ENCODE peak calls at places on chromosomes 5 and 9, in four cellular contexts. T is left ventricle myocardium inferior, V is GM23248, L is stomach. K is an unnamed sample.
A peak's percentile ranks its signal among the peaks of the same experiment; 100 is the strongest.

GRCh38 chr5:164383662-164384061 is 878.2 kb downstream of the MAT2B start:
- DNase-seq in V (no peak), L (no peak), T (no peak), K (no peak)

GRCh38 chr5:76958976-76959767 is 6.3 kb downstream of the CRHBP start:
- DNase-seq in L (no peak), V (peak; percentile 42), T (no peak), K (no peak)

GRCh38 chr9:112891521-112891920 is 845 bp upstream of the SLC46A2 start:
- DNase-seq in T (no peak), V (no peak), L (no peak), K (no peak)

GRCh38 chr5:98401645-98402044 is 371.8 kb upstream of the RGMB start:
- DNase-seq in L (no peak), V (peak; percentile 27), T (no peak), K (no peak)

GRCh38 chr9:19378647-19379046 is 1.4 kb downstream of the RPS6 start:
- DNase-seq in T (no peak), V (no peak), L (no peak), K (no peak)

GRCh38 chr9:72557549-72557948 is 36.1 kb downstream of the TMC1 start:
- DNase-seq in L (no peak), V (peak; percentile 96), T (no peak), K (peak; percentile 37)

GRCh38 chr9:134112561-134112960 is 23.3 kb upstream of the WDR5 start:
- DNase-seq in V (no peak), T (no peak), L (no peak), K (no peak)

GRCh38 chr5:148820778-148821395 is 5.5 kb upstream of the ADRB2 start:
- DNase-seq in L (no peak), T (no peak), V (peak; percentile 58), K (peak; percentile 31)

GRCh38 chr5:132295505-132296411 is 1.6 kb downstream of the SLC22A4 start:
- DNase-seq in L (no peak), T (no peak), V (peak; percentile 27), K (no peak)

GRCh38 chr5:170413897-170414296 is 24.7 kb upstream of the KCNMB1 start:
- DNase-seq in L (no peak), T (no peak), V (no peak), K (no peak)

GRCh38 chr9:84811072-84811725 is 141.7 kb downstream of the NTRK2 start:
- DNase-seq in V (no peak), T (no peak), L (no peak), K (no peak)

GRCh38 chr9:89961616-89962341 is 357.0 kb downstream of the GADD45G start:
- DNase-seq in L (no peak), T (no peak), V (peak; percentile 52), K (peak; percentile 51)

GRCh38 chr5:39073759-39074008 is 515 bp downstream of the RICTOR start:
- DNase-seq in V (no peak), L (no peak), T (no peak), K (no peak)

GRCh38 chr9:1522219-1522767 is 472.1 kb downstream of the DMRT2 start:
- DNase-seq in L (no peak), T (no peak), V (no peak), K (no peak)

GRCh38 chr9:35606138-35606504 is 1.1 kb downstream of the TESK1 start:
- DNase-seq in T (no peak), V (no peak), L (no peak), K (no peak)

DNA sequence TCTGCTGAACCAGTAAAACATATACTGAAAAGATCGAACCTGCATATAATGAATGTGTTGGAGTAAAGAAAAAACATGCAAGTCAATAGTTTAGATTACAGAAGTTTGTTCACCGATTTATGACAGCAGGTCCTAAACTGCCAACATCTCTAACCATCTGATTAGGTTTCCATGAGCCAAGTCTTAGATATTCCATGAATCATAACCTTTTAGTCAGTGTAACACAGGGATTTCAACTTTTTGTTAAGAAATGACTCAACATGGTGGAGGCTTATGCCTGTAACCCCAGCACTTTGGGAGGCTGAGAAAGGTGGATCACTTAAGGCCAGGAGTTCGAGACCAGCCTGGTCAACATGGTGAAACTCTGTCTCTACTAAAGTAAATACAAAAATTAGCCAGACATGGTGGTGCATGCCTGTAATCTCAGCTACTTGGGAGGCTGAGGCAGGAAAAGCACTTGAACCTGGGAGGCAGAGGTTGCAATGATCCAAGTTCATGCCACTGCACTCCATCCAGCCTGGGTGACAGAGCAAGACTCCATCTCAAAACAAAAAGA is 38.7 kb downstream of the APC start:
- DNase-seq in T (no peak), L (no peak), V (peak; percentile 93), K (no peak)
- H3K36me3 ChIP-seq in T (peaks cover 71% of the 10 kb centered on the region), L (peaks cover 73% of the 10 kb centered on the region), V (peaks cover 20% of the 10 kb centered on the region), K (no peaks in the 10 kb centered on the region)

DNA sequence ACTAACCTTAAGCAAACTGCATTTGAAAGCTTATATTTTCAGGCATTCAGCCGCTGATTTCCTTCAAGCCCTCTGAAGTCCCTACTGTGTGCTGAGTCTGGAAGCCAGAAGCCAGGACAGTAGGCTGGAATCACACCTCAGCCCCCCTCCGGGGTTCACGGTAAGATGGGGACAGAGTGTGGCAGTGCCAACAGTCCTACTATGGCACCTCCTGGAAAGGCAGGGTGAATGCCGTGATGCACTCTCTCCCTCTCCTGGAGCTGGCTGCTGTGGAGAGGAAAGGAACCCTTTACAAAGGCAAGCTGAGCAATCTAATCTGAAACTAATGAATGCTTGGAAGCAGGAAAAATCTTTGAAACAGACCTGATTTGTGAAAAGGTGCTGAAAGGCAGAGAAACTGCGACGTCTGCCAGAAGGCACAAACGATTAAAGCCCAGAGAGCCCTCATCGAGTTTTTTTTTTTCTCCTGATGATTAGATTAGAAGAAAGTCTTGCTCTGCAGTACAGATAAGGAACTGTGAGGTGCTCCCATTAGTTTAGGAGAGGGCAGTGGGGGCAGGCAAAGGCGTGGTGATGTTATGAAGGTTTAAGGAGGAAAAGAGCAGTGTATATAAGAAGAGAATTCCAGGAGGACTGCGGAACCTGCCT is 21.0 kb downstream of the ANKH start:
- DNase-seq in L (no peak), V (no peak), T (no peak), K (no peak)
- H3K4me3 ChIP-seq in L (no peak overlapping the region), V (no peak overlapping the region), T (no peak overlapping the region), K (no peak overlapping the region)

GRCh38 chr5:6758201-6758600 is 45.0 kb downstream of the TENT4A start:
- DNase-seq in L (no peak), V (no peak), T (no peak), K (no peak)
- H3K36me3 ChIP-seq in L (peaks cover 58% of the 10 kb centered on the region), V (peaks cover 24% of the 10 kb centered on the region), T (peaks cover 51% of the 10 kb centered on the region), K (no peaks in the 10 kb centered on the region)

GRCh38 chr5:1797109-1797800 is 2.4 kb downstream of the MRPL36 start:
- DNase-seq in T (no peak), V (no peak), L (no peak), K (no peak)
- H3K4me3 ChIP-seq in T (no peak overlapping the region), V (no peak overlapping the region), L (no peak overlapping the region), K (no peak overlapping the region)

GRCh38 chr5:134813407-134813806 is 32.4 kb upstream of the C5orf24 start:
- DNase-seq in L (no peak), T (no peak), V (no peak), K (no peak)

GRCh38 chr5:134818776-134819175 is 27.0 kb upstream of the C5orf24 start:
- DNase-seq in V (no peak), L (no peak), T (no peak), K (no peak)

GRCh38 chr5:134819404-134819963 is 26.3 kb upstream of the C5orf24 start:
- DNase-seq in T (no peak), L (no peak), V (no peak), K (no peak)

GRCh38 chr5:134817006-134817405 is 28.8 kb upstream of the C5orf24 start:
- DNase-seq in T (no peak), L (no peak), V (no peak), K (no peak)

DNA sequence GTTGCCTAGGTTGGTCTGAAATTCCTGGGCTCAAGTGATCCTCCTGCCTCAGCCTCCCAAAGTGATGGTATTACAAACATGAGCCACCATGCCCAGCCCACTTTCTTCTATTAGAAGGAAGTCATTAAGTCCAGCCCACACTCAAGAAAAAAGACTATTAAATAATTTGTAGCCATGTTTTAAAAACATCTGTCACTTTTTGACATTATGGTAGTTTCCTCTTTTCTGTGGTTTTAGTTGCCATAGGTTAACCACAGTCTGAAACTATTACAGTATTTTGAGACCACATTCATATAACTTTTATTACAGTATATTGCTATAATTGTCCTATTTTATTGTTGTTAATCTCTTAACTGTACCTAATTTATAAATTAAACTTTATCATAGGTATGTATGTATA is 31.9 kb upstream of the C5orf24 start:
- DNase-seq in V (no peak), T (no peak), L (no peak), K (no peak)
- H3K36me3 ChIP-seq in V (peaks cover 55% of the 10 kb centered on the region), T (peaks cover 85% of the 10 kb centered on the region), L (peaks cover 100% of the 10 kb centered on the region), K (no peaks in the 10 kb centered on the region)

DNA sequence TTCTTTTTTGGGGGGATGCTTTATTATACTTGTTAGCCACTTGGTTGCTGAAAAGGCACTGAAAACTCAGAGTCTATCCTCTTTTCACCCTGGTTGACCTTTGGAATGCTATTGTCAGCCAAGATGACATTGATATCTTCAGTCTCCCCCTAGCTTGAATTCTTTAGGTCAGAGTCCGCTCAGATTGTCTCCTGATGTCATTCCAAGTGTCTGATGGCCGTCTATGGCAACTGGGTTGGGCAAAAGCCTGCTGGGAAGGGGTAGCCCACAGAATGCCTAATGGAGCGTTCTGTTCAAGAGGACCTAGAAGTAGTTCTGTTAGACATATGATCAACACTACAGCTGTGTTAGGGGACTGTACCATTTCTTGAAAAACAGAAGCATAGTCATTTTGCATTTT is 9.7 kb upstream of the MEF2C start:
- DNase-seq in T (no peak), L (no peak), V (no peak), K (no peak)
- H3K4me3 ChIP-seq in T (no peak overlapping the region), L (no peak overlapping the region), V (no peak overlapping the region), K (no peak overlapping the region)

K was measured in testis.